ENCODE peak calls at places on chromosomes 11 and 22, in six cellular contexts. One of them, this sample, is unnamed.

GRCh38 chr11:3939211-3939610 is 83.7 kb downstream of the STIM1 start:
- DNase-seq in AG04450: peak
- DNase-seq in Panc1: no peak
- DNase-seq in GM23338: no peak
- DNase-seq in RWPE1: no peak
- DNase-seq in fibroblast of villous mesenchyme: peak
- DNase-seq in this sample: peak

GRCh38 chr22:47996446-47996857 is 1234.0 kb downstream of the TBC1D22A start:
- DNase-seq in AG04450: no peak
- DNase-seq in Panc1: no peak
- DNase-seq in GM23338: no peak
- DNase-seq in RWPE1: no peak
- DNase-seq in fibroblast of villous mesenchyme: no peak
- DNase-seq in this sample: no peak

GRCh38 chr22:41001722-41002122 is 50.5 kb downstream of the RBX1 start:
- DNase-seq in AG04450: peak
- DNase-seq in Panc1: no peak
- DNase-seq in GM23338: no peak
- DNase-seq in RWPE1: peak
- DNase-seq in fibroblast of villous mesenchyme: peak
- DNase-seq in this sample: peak

GRCh38 chr11:19027829-19028595 is 32.5 kb downstream of the MRGPRX2 start:
- DNase-seq in AG04450: no peak
- DNase-seq in Panc1: peak
- DNase-seq in GM23338: no peak
- DNase-seq in RWPE1: peak
- DNase-seq in fibroblast of villous mesenchyme: peak
- DNase-seq in this sample: peak

GRCh38 chr11:8759634-8760033 is 77.0 kb downstream of the RPL27A start:
- DNase-seq in AG04450: no peak
- DNase-seq in Panc1: no peak
- DNase-seq in GM23338: no peak
- DNase-seq in RWPE1: no peak
- DNase-seq in fibroblast of villous mesenchyme: no peak
- DNase-seq in this sample: peak

GRCh38 chr11:27392715-27393114 is 29.7 kb upstream of the CCDC34 start:
- DNase-seq in AG04450: peak
- DNase-seq in Panc1: no peak
- DNase-seq in GM23338: peak
- DNase-seq in RWPE1: no peak
- DNase-seq in fibroblast of villous mesenchyme: peak
- DNase-seq in this sample: peak

GRCh38 chr11:17479284-17480214 is 2.9 kb upstream of the ABCC8 start:
- DNase-seq in AG04450: no peak
- DNase-seq in Panc1: no peak
- DNase-seq in GM23338: peak
- DNase-seq in RWPE1: peak
- DNase-seq in fibroblast of villous mesenchyme: peak
- DNase-seq in this sample: no peak

GRCh38 chr11:123054301-123055065 is 7.5 kb downstream of the HSPA8 start:
- DNase-seq in AG04450: peak
- DNase-seq in Panc1: no peak
- DNase-seq in GM23338: peak
- DNase-seq in RWPE1: peak
- DNase-seq in fibroblast of villous mesenchyme: peak
- DNase-seq in this sample: peak

GRCh38 chr11:19868281-19868821 is 155.7 kb downstream of the NAV2 start:
- DNase-seq in AG04450: peak
- DNase-seq in Panc1: no peak
- DNase-seq in GM23338: peak
- DNase-seq in RWPE1: peak
- DNase-seq in fibroblast of villous mesenchyme: peak
- DNase-seq in this sample: peak

GRCh38 chr11:22703561-22703960 is 37.1 kb downstream of the GAS2 start:
- DNase-seq in AG04450: peak
- DNase-seq in Panc1: no peak
- DNase-seq in GM23338: no peak
- DNase-seq in RWPE1: no peak
- DNase-seq in fibroblast of villous mesenchyme: no peak
- DNase-seq in this sample: no peak

GRCh38 chr11:47333886-47334443 is 18.5 kb downstream of the MYBPC3 start:
- DNase-seq in AG04450: no peak
- DNase-seq in Panc1: no peak
- DNase-seq in GM23338: no peak
- DNase-seq in RWPE1: no peak
- DNase-seq in fibroblast of villous mesenchyme: no peak
- DNase-seq in this sample: no peak

GRCh38 chr11:66915046-66915832 is 42.9 kb downstream of the PC start:
- DNase-seq in AG04450: no peak
- DNase-seq in Panc1: no peak
- DNase-seq in GM23338: peak
- DNase-seq in RWPE1: no peak
- DNase-seq in fibroblast of villous mesenchyme: no peak
- DNase-seq in this sample: no peak
- TF ChIP-seq CTCF in AG04450: no peak
- TF ChIP-seq CTCF in Panc1: no peak
- TF ChIP-seq CTCF in GM23338: peak
- TF ChIP-seq CTCF in RWPE1: no peak
- TF ChIP-seq CTCF in fibroblast of villous mesenchyme: no peak
- TF ChIP-seq CTCF in this sample: no peak

GRCh38 chr11:5174934-5175333 is 20.4 kb upstream of the OR52A1 start:
- DNase-seq in AG04450: no peak
- DNase-seq in Panc1: no peak
- DNase-seq in GM23338: no peak
- DNase-seq in RWPE1: no peak
- DNase-seq in fibroblast of villous mesenchyme: no peak
- DNase-seq in this sample: no peak

GRCh38 chr11:5178046-5178837 is 22.2 kb downstream of the OR51V1 start:
- DNase-seq in AG04450: no peak
- DNase-seq in Panc1: no peak
- DNase-seq in GM23338: no peak
- DNase-seq in RWPE1: no peak
- DNase-seq in fibroblast of villous mesenchyme: no peak
- DNase-seq in this sample: no peak
- TF ChIP-seq CTCF in AG04450: no peak
- TF ChIP-seq CTCF in Panc1: no peak
- TF ChIP-seq CTCF in GM23338: no peak
- TF ChIP-seq CTCF in RWPE1: no peak
- TF ChIP-seq CTCF in fibroblast of villous mesenchyme: no peak
- TF ChIP-seq CTCF in this sample: no peak

GRCh38 chr11:57662893-57663292 is 5.0 kb upstream of the ZDHHC5 start:
- DNase-seq in AG04450: no peak
- DNase-seq in Panc1: no peak
- DNase-seq in GM23338: peak
- DNase-seq in RWPE1: no peak
- DNase-seq in fibroblast of villous mesenchyme: no peak
- DNase-seq in this sample: no peak
- TF ChIP-seq CTCF in AG04450: peak
- TF ChIP-seq CTCF in Panc1: no peak
- TF ChIP-seq CTCF in GM23338: peak
- TF ChIP-seq CTCF in RWPE1: no peak
- TF ChIP-seq CTCF in fibroblast of villous mesenchyme: peak
- TF ChIP-seq CTCF in this sample: peak

DNA sequence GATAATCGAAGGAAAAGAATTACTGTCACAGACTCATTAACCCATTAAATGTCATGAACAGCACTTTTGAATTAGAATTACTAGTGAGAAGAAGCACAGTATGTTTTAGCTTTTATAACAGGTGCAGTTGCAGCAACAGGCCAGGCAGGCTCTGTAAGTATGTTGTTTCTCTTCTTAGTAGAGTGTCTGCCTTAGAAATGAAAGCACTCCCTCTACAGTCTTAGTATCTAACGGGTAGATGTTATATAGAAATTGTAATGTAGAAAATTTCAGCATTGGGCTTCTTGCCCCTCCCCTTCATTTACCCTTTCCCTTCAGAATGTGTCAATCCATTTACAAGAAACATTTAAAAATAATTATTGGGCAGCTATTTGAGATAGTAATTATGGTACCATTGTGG is 87.4 kb downstream of the HIPK3 start:
- DNase-seq in AG04450: no peak
- DNase-seq in Panc1: no peak
- DNase-seq in GM23338: peak
- DNase-seq in RWPE1: no peak
- DNase-seq in fibroblast of villous mesenchyme: no peak
- DNase-seq in this sample: peak
- TF ChIP-seq CTCF in AG04450: peak
- TF ChIP-seq CTCF in Panc1: no peak
- TF ChIP-seq CTCF in GM23338: no peak
- TF ChIP-seq CTCF in RWPE1: no peak
- TF ChIP-seq CTCF in fibroblast of villous mesenchyme: no peak
- TF ChIP-seq CTCF in this sample: peak

GRCh38 chr11:84793318-84793717 is 833.8 kb downstream of the DLG2 start:
- DNase-seq in AG04450: no peak
- DNase-seq in Panc1: no peak
- DNase-seq in GM23338: no peak
- DNase-seq in RWPE1: no peak
- DNase-seq in fibroblast of villous mesenchyme: no peak
- DNase-seq in this sample: no peak

GRCh38 chr11:84790849-84791427 is 836.2 kb downstream of the DLG2 start:
- DNase-seq in AG04450: no peak
- DNase-seq in Panc1: no peak
- DNase-seq in GM23338: no peak
- DNase-seq in RWPE1: no peak
- DNase-seq in fibroblast of villous mesenchyme: no peak
- DNase-seq in this sample: no peak

DNA sequence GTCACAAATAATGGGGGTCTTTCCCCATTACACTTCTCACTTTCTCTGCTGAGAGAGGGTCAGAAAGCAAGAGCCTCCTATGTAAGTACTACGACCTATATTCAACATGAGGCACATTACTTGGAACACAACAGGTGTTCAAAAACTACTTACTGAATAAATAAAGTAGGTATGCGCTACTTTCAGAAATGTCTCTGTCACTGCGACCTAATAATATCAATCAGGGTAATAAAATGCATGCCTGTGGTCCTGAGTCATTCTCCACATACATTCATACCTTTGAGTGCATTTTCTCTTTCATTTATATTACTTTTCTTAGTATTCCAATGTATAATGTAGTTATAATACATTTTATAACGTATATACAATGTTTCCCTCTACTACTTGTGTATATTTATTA is 838.9 kb downstream of the DLG2 start:
- DNase-seq in AG04450: no peak
- DNase-seq in Panc1: no peak
- DNase-seq in GM23338: no peak
- DNase-seq in RWPE1: no peak
- DNase-seq in fibroblast of villous mesenchyme: no peak
- DNase-seq in this sample: no peak
- TF ChIP-seq CTCF in AG04450: no peak
- TF ChIP-seq CTCF in Panc1: no peak
- TF ChIP-seq CTCF in GM23338: no peak
- TF ChIP-seq CTCF in RWPE1: no peak
- TF ChIP-seq CTCF in fibroblast of villous mesenchyme: no peak
- TF ChIP-seq CTCF in this sample: no peak

DNA sequence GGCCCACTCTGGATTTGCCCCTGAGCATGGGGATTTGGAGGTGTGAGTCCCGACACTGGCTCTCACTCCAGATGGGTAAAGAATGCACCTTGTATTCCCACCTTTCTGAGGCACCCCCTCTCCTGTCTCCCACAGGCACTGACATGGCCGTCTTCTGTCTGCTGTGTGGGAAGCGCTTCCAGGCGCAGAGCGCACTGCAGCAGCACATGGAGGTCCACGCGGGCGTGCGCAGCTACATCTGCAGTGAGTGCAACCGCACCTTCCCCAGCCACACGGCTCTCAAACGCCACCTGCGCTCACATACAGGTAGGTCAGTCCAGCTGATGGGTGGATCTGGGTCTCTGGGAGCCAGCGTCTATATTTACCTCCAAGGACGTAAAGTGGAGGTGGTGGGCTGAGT is 54.2 kb upstream of the NNMT start:
- DNase-seq in AG04450: no peak
- DNase-seq in Panc1: no peak
- DNase-seq in GM23338: no peak
- DNase-seq in RWPE1: no peak
- DNase-seq in fibroblast of villous mesenchyme: no peak
- DNase-seq in this sample: no peak
- TF ChIP-seq CTCF in AG04450: no peak
- TF ChIP-seq CTCF in Panc1: no peak
- TF ChIP-seq CTCF in GM23338: no peak
- TF ChIP-seq CTCF in RWPE1: no peak
- TF ChIP-seq CTCF in fibroblast of villous mesenchyme: no peak
- TF ChIP-seq CTCF in this sample: no peak

GRCh38 chr11:45266693-45267451 is 19.3 kb downstream of the SYT13 start:
- DNase-seq in AG04450: no peak
- DNase-seq in Panc1: no peak
- DNase-seq in GM23338: peak
- DNase-seq in RWPE1: no peak
- DNase-seq in fibroblast of villous mesenchyme: no peak
- DNase-seq in this sample: no peak
- TF ChIP-seq CTCF in AG04450: peak
- TF ChIP-seq CTCF in Panc1: peak
- TF ChIP-seq CTCF in GM23338: peak
- TF ChIP-seq CTCF in RWPE1: no peak
- TF ChIP-seq CTCF in fibroblast of villous mesenchyme: peak
- TF ChIP-seq CTCF in this sample: peak

GRCh38 chr22:17914474-17914873 is 109.9 kb downstream of the MICAL3 start:
- DNase-seq in AG04450: no peak
- DNase-seq in Panc1: no peak
- DNase-seq in GM23338: no peak
- DNase-seq in RWPE1: no peak
- DNase-seq in fibroblast of villous mesenchyme: no peak
- DNase-seq in this sample: peak

GRCh38 chr22:17915188-17915587 is 109.2 kb downstream of the MICAL3 start:
- DNase-seq in AG04450: no peak
- DNase-seq in Panc1: no peak
- DNase-seq in GM23338: no peak
- DNase-seq in RWPE1: no peak
- DNase-seq in fibroblast of villous mesenchyme: no peak
- DNase-seq in this sample: no peak

GRCh38 chr22:17917490-17917983 is 106.8 kb downstream of the MICAL3 start:
- DNase-seq in AG04450: no peak
- DNase-seq in Panc1: no peak
- DNase-seq in GM23338: no peak
- DNase-seq in RWPE1: no peak
- DNase-seq in fibroblast of villous mesenchyme: no peak
- DNase-seq in this sample: no peak

GRCh38 chr22:17915676-17916075 is 108.7 kb downstream of the MICAL3 start:
- DNase-seq in AG04450: no peak
- DNase-seq in Panc1: no peak
- DNase-seq in GM23338: no peak
- DNase-seq in RWPE1: no peak
- DNase-seq in fibroblast of villous mesenchyme: no peak
- DNase-seq in this sample: no peak

GRCh38 chr22:17916226-17916889 is 108.0 kb downstream of the MICAL3 start:
- DNase-seq in AG04450: no peak
- DNase-seq in Panc1: no peak
- DNase-seq in GM23338: no peak
- DNase-seq in RWPE1: no peak
- DNase-seq in fibroblast of villous mesenchyme: no peak
- DNase-seq in this sample: no peak
- TF ChIP-seq CTCF in AG04450: no peak
- TF ChIP-seq CTCF in Panc1: no peak
- TF ChIP-seq CTCF in GM23338: no peak
- TF ChIP-seq CTCF in RWPE1: no peak
- TF ChIP-seq CTCF in fibroblast of villous mesenchyme: no peak
- TF ChIP-seq CTCF in this sample: no peak

GRCh38 chr11:107744736-107745135 is 32.9 kb upstream of the SLN start:
- DNase-seq in AG04450: no peak
- DNase-seq in Panc1: no peak
- DNase-seq in GM23338: no peak
- DNase-seq in RWPE1: no peak
- DNase-seq in fibroblast of villous mesenchyme: no peak
- DNase-seq in this sample: no peak
- TF ChIP-seq CTCF in AG04450: no peak
- TF ChIP-seq CTCF in Panc1: no peak
- TF ChIP-seq CTCF in GM23338: no peak
- TF ChIP-seq CTCF in RWPE1: no peak
- TF ChIP-seq CTCF in fibroblast of villous mesenchyme: no peak
- TF ChIP-seq CTCF in this sample: no peak

This sample was measured in AG10803.